ENCODE peak calls at places on chromosomes 5 and 9, in eight cellular contexts. W, Z, S, Y, J, V, D and F are unnamed samples.

GRCh38 chr5:82777106-82777505 is 300.1 kb downstream of the TMEM167A start:
- DNase-seq in W (no peak), Z (no peak), S (no peak), Y (no peak), J (peak), V (no peak), D (no peak), F (no peak)

GRCh38 chr5:10695759-10696543 is 65.1 kb downstream of the DAP start:
- DNase-seq in W (no peak), Z (no peak), S (no peak), Y (no peak), J (no peak), V (no peak), D (no peak), F (no peak)

GRCh38 chr5:78628260-78629024 is 20.1 kb downstream of the LHFPL2 start:
- DNase-seq in W (no peak), Z (no peak), S (no peak), Y (no peak), J (peak), V (no peak), D (no peak), F (no peak)

GRCh38 chr9:21027295-21027694 is 4.1 kb downstream of the HACD4 start:
- DNase-seq in W (no peak), Z (no peak), S (no peak), Y (no peak), J (peak), V (peak), D (no peak), F (no peak)

GRCh38 chr9:87872079-87872624 is 10.5 kb upstream of the SPATA31E1 start:
- DNase-seq in W (no peak), Z (no peak), S (no peak), Y (no peak), J (peak), V (peak), D (no peak), F (no peak)

GRCh38 chr5:6468104-6468503 is 19.4 kb downstream of the UBE2QL1 start:
- DNase-seq in W (no peak), Z (no peak), S (no peak), Y (no peak), J (no peak), V (no peak), D (no peak), F (no peak)

GRCh38 chr9:35844628-35845301 is 15.7 kb downstream of the TMEM8B start:
- DNase-seq in W (peak), Z (no peak), S (no peak), Y (no peak), J (peak), V (peak), D (no peak), F (no peak)

GRCh38 chr9:136568288-136569081 is 22.6 kb upstream of the NOTCH1 start:
- DNase-seq in W (no peak), Z (no peak), S (no peak), Y (no peak), J (no peak), V (no peak), D (no peak), F (no peak)

GRCh38 chr9:85522459-85523092 is 219.2 kb downstream of the AGTPBP1 start:
- DNase-seq in W (no peak), Z (peak), S (peak), Y (no peak), J (peak), V (peak), D (no peak), F (no peak)

GRCh38 chr9:81455417-81455816 is 233.9 kb downstream of the TLE1 start:
- DNase-seq in W (no peak), Z (no peak), S (no peak), Y (no peak), J (peak), V (no peak), D (no peak), F (no peak)

GRCh38 chr9:99778308-99778707 is 43.4 kb upstream of the NR4A3 start:
- DNase-seq in W (no peak), Z (no peak), S (no peak), Y (no peak), J (peak), V (peak), D (peak), F (no peak)

GRCh38 chr5:141742866-141743651 is 61.0 kb upstream of the ARAP3 start:
- DNase-seq in W (no peak), Z (no peak), S (peak), Y (peak), J (peak), V (peak), D (no peak), F (no peak)

GRCh38 chr5:138792181-138792808 is 39.1 kb downstream of the CTNNA1 start:
- DNase-seq in W (no peak), Z (no peak), S (no peak), Y (no peak), J (no peak), V (no peak), D (no peak), F (no peak)

GRCh38 chr5:172420215-172420934 is 34.0 kb downstream of the SH3PXD2B start:
- DNase-seq in W (no peak), Z (no peak), S (no peak), Y (peak), J (peak), V (peak), D (peak), F (no peak)

GRCh38 chr5:97550164-97550563 is 367.1 kb upstream of the RIOK2 start:
- DNase-seq in W (no peak), Z (no peak), S (no peak), Y (no peak), J (peak), V (peak), D (no peak), F (no peak)

GRCh38 chr5:74851684-74852353 is 14.4 kb downstream of the FAM169A start:
- DNase-seq in W (no peak), Z (no peak), S (no peak), Y (no peak), J (peak), V (peak), D (no peak), F (no peak)

GRCh38 chr9:123401879-123402513 is 46.0 kb downstream of the CRB2 start:
- DNase-seq in W (no peak), Z (peak), S (no peak), Y (peak), J (peak), V (peak), D (no peak), F (no peak)

GRCh38 chr9:72442212-72442607 is 77.2 kb upstream of the ZFAND5 start:
- DNase-seq in W (no peak), Z (no peak), S (no peak), Y (no peak), J (peak), V (peak), D (peak), F (no peak)

GRCh38 chr5:112385566-112385965 is 33.5 kb downstream of the EPB41L4A start:
- DNase-seq in W (no peak), Z (no peak), S (no peak), Y (no peak), J (no peak), V (no peak), D (no peak), F (no peak)

GRCh38 chr9:33202552-33203300 is 35.6 kb upstream of the B4GALT1 start:
- DNase-seq in W (no peak), Z (no peak), S (peak), Y (no peak), J (peak), V (peak), D (no peak), F (no peak)

GRCh38 chr9:130843049-130843908 is 8.2 kb downstream of the ABL1 start:
- DNase-seq in W (no peak), Z (no peak), S (no peak), Y (no peak), J (no peak), V (no peak), D (no peak), F (no peak)

GRCh38 chr5:178291969-178292825 is 59.6 kb upstream of the PHYKPL start:
- DNase-seq in W (no peak), Z (no peak), S (no peak), Y (no peak), J (no peak), V (no peak), D (no peak), F (no peak)

GRCh38 chr9:98201102-98201501 is 8.7 kb upstream of the CORO2A start:
- DNase-seq in W (no peak), Z (no peak), S (no peak), Y (no peak), J (no peak), V (no peak), D (no peak), F (no peak)

GRCh38 chr5:164204338-164204946 is 699.0 kb downstream of the MAT2B start:
- DNase-seq in W (no peak), Z (no peak), S (no peak), Y (no peak), J (peak), V (peak), D (no peak), F (no peak)

GRCh38 chr5:74798977-74799911 is 32.2 kb downstream of the NSA2 start:
- DNase-seq in W (no peak), Z (no peak), S (no peak), Y (no peak), J (no peak), V (no peak), D (no peak), F (no peak)

GRCh38 chr9:94936411-94936810 is 209.9 kb downstream of the AOPEP start:
- DNase-seq in W (no peak), Z (no peak), S (no peak), Y (no peak), J (peak), V (peak), D (no peak), F (no peak)

GRCh38 chr9:21576331-21577189 is 94.4 kb upstream of the IFNE start:
- DNase-seq in W (no peak), Z (no peak), S (no peak), Y (no peak), J (peak), V (peak), D (no peak), F (peak)

GRCh38 chr5:38925154-38925925 is 79.5 kb downstream of the OSMR start:
- DNase-seq in W (no peak), Z (no peak), S (no peak), Y (no peak), J (peak), V (peak), D (no peak), F (no peak)

GRCh38 chr9:114284316-114285060 is 38.4 kb upstream of the ORM1 start:
- DNase-seq in W (no peak), Z (no peak), S (peak), Y (no peak), J (no peak), V (no peak), D (no peak), F (no peak)

GRCh38 chr5:69007726-69008368 is 86.0 kb upstream of the SLC30A5 start:
- DNase-seq in W (peak), Z (peak), S (peak), Y (peak), J (peak), V (peak), D (peak), F (peak)